ENCODE peak calls at places on chromosomes 2 and 18, in six cellular contexts. Z is kidney glomerular epithelial cell, Q is cardiac fibroblast, M is right atrium auricular region, T is aorta, V is EH. L is an unnamed sample.

GRCh38 chr2:237901932-237902846 is 42.8 kb downstream of the RAMP1 start:
- DNase-seq in Z (no peak), V (peak; percentile 16), M (no peak), Q (no peak), T (peak; percentile 45), L (no peak)

GRCh38 chr2:166516712-166517303 is 22.8 kb upstream of the SCN7A start:
- DNase-seq in Q (peak; percentile 47), V (peak; percentile 30), M (no peak), Z (peak; percentile 39), T (no peak), L (no peak)

GRCh38 chr2:194545978-194546377 is 1111.0 kb upstream of the SLC39A10 start:
- DNase-seq in Z (peak; percentile 32), T (no peak), V (no peak), M (no peak), Q (peak; percentile 3), L (no peak)

GRCh38 chr2:172749377-172749776 is 13.7 kb downstream of the RAPGEF4 start:
- DNase-seq in V (no peak), Z (no peak), Q (no peak), T (no peak), M (no peak), L (no peak)

GRCh38 chr2:241620419-241620769 is 16.6 kb downstream of the THAP4 start:
- DNase-seq in T (no peak), V (peak; percentile 30), M (no peak), Q (peak; percentile 7), Z (no peak), L (peak; percentile 29)

GRCh38 chr2:197255550-197255949 is 55.0 kb downstream of the ANKRD44 start:
- DNase-seq in Q (peak; percentile 63), T (peak; percentile 92), M (peak; percentile 80), V (peak; percentile 66), Z (no peak), L (peak; percentile 43)

GRCh38 chr2:18491577-18491976 is 68.9 kb downstream of the RDH14 start:
- DNase-seq in V (no peak), Q (no peak), T (no peak), M (no peak), Z (no peak), L (no peak)

GRCh38 chr2:26537826-26538475 is 60.0 kb upstream of the OTOF start:
- DNase-seq in Q (no peak), M (no peak), Z (no peak), V (no peak), T (peak; percentile 21), L (no peak)

GRCh38 chr2:11123856-11124759 is 31.2 kb upstream of the SLC66A3 start:
- DNase-seq in Z (peak; percentile 49), M (no peak), V (peak; percentile 54), T (peak; percentile 66), Q (peak; percentile 52), L (no peak)

GRCh38 chr2:145190031-145190703 is 670.2 kb upstream of the ZEB2 start:
- DNase-seq in V (peak; percentile 39), Q (no peak), Z (no peak), M (no peak), T (no peak), L (no peak)

GRCh38 chr2:197675711-197676188 is 363 bp upstream of the RFTN2 start:
- DNase-seq in T (peak; percentile 56), Z (no peak), M (no peak), V (peak; percentile 40), Q (peak; percentile 81), L (peak; percentile 80)

GRCh38 chr2:96531366-96531765 is 5.2 kb upstream of the ARID5A start:
- DNase-seq in M (no peak), V (no peak), Q (no peak), Z (no peak), T (peak; percentile 59), L (no peak)

GRCh38 chr18:10403675-10404074 is 50.8 kb upstream of the APCDD1 start:
- DNase-seq in M (no peak), V (no peak), T (no peak), Z (no peak), Q (no peak), L (no peak)

GRCh38 chr2:224060783-224061482 is 21.8 kb upstream of the SERPINE2 start:
- DNase-seq in M (no peak), V (no peak), Q (no peak), T (no peak), Z (no peak), L (no peak)

GRCh38 chr2:176814740-176815367 is 397.7 kb upstream of the HNRNPA3 start:
- DNase-seq in M (no peak), Q (peak; percentile 23), V (peak; percentile 24), Z (no peak), T (no peak), L (peak; percentile 8)

GRCh38 chr2:43013821-43014345 is 212.5 kb downstream of the ZFP36L2 start:
- DNase-seq in M (peak; percentile 34), V (no peak), Q (no peak), T (no peak), Z (no peak), L (no peak)

GRCh38 chr18:62525611-62526010 is 2.8 kb downstream of the ZCCHC2 start:
- DNase-seq in T (no peak), M (no peak), Q (no peak), V (no peak), Z (no peak), L (no peak)

GRCh38 chr2:54122939-54123338 is 7.5 kb downstream of the ACYP2 start:
- DNase-seq in V (peak; percentile 92), Z (peak; percentile 80), T (no peak), Q (peak; percentile 58), M (no peak), L (peak; percentile 88)